ENCODE peak calls at places on chromosomes 16 and 17, in eight cellular contexts. E is neuronal stem cell, X is SK-N-MC, Z is ovary, W is A549, U is substantia nigra, O is suprapubic skin, C is GM23248. Y is an unnamed sample.

GRCh38 chr17:34114174-34114573 is 140.9 kb upstream of the CCL2 start:
- DNase-seq in E (no peak), X (no peak), Z (no peak), W (no peak), U (no peak), O (no peak), C (no peak), Y (no peak)

GRCh38 chr17:3788200-3788599 is 12.8 kb downstream of the ITGAE start:
- DNase-seq in E (no peak), X (no peak), Z (no peak), W (no peak), U (no peak), O (no peak), C (no peak), Y (no peak)

GRCh38 chr16:53428681-53429080 is 5.6 kb upstream of the RBL2 start:
- DNase-seq in E (no peak), X (no peak), Z (no peak), W (no peak), U (no peak), O (no peak), C (no peak), Y (no peak)

GRCh38 chr16:22694887-22695382 is 119.0 kb upstream of the HS3ST2 start:
- DNase-seq in E (no peak), X (no peak), Z (no peak), W (no peak), U (no peak), O (no peak), C (peak; percentile 99), Y (no peak)

GRCh38 chr16:1906052-1906845 is 12.0 kb downstream of the HS3ST6 start:
- DNase-seq in E (no peak), X (no peak), Z (no peak), W (no peak), U (no peak), O (no peak), C (no peak), Y (no peak)

GRCh38 chr17:71032746-71033273 is 863.5 kb downstream of the KCNJ2 start:
- DNase-seq in E (peak; percentile 80), X (no peak), Z (no peak), W (no peak), U (no peak), O (no peak), C (no peak), Y (no peak)

GRCh38 chr17:44359001-44359400 is 4.7 kb downstream of the FAM171A2 start:
- DNase-seq in E (no peak), X (no peak), Z (no peak), W (no peak), U (no peak), O (no peak), C (no peak), Y (no peak)

GRCh38 chr16:68093816-68094613 is 8.8 kb downstream of the NFATC3 start:
- DNase-seq in E (no peak), X (no peak), Z (no peak), W (peak; percentile 34), U (no peak), O (no peak), C (peak; percentile 77), Y (no peak)

GRCh38 chr16:10598157-10598556 is 17.8 kb upstream of the EMP2 start:
- DNase-seq in E (no peak), X (no peak), Z (no peak), W (no peak), U (no peak), O (no peak), C (no peak), Y (no peak)

GRCh38 chr17:41666708-41667279 is 21.9 kb upstream of the EIF1 start:
- DNase-seq in E (peak; percentile 77), X (no peak), Z (peak; percentile 86), W (peak; percentile 84), U (peak; percentile 41), O (peak; percentile 91), C (peak; percentile 82), Y (peak; percentile 87)

GRCh38 chr16:78648517-78648916 is 549.1 kb downstream of the WWOX start:
- DNase-seq in E (no peak), X (no peak), Z (no peak), W (no peak), U (no peak), O (no peak), C (no peak), Y (no peak)

GRCh38 chr17:81052199-81052997 is 17.4 kb downstream of the BAIAP2 start:
- DNase-seq in E (no peak), X (no peak), Z (no peak), W (no peak), U (no peak), O (no peak), C (no peak), Y (no peak)
- H3K27ac ChIP-seq in E (no peak overlapping the region), X (no peak overlapping the region), Z (no peak overlapping the region), W (no peak overlapping the region), U (no peak overlapping the region), O (peak overlapping the region; percentile 66), C (no peak overlapping the region), Y (peak overlapping the region; percentile 84)

DNA sequence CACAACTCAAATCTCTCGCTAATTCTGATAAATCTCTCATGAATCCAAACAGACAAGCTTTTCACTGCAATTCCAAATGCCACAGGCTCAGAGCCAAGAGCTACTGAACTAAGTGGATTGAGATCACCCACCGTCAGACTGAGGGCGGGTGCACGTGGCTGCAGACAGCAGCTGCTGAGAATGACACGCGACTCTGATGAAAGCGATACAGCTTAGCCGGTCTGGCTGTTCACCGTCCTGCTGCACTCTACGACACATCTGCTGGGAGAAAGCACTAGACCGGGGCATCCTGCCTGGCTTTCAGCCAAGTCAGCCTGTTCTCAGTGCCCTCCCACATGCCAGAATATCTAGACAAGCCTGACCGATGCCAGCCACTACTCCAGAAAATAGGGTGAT is 42.6 kb downstream of the KLHDC4 start:
- DNase-seq in E (no peak), X (no peak), Z (no peak), W (no peak), U (peak; percentile 62), O (no peak), C (peak; percentile 79), Y (peak; percentile 79)
- H3K27ac ChIP-seq in E (no peak overlapping the region), X (no peak overlapping the region), Z (no peak overlapping the region), W (no peak overlapping the region), U (no peak overlapping the region), O (no peak overlapping the region), C (no peak overlapping the region), Y (peak overlapping the region; percentile 49)

DNA sequence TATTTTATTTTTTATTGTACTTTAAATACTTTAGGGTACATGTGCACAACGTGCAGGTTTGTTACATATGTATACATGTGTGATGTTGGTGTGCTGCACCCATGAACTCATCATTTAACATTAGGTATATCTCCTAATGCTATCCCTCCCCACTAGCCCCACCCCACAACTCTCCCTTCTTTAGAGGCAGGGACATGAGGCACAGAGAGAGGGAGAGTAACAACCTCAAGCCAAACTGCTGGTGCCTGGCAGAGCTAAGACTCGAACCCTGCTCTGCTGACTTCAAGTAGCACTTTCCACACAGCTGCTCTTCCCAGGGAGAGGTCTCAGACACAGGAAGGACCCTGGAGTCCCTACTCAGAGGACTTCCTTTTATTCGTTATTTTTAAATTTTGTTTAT is 69.4 kb downstream of the WSB1 start:
- DNase-seq in E (no peak), X (no peak), Z (no peak), W (no peak), U (no peak), O (no peak), C (no peak), Y (no peak)
- H3K27ac ChIP-seq in E (no peak overlapping the region), X (no peak overlapping the region), Z (no peak overlapping the region), W (peak overlapping the region; percentile 16), U (no peak overlapping the region), O (no peak overlapping the region), C (peak overlapping the region; percentile 60), Y (no peak overlapping the region)

GRCh38 chr17:17492085-17492484 is 4.1 kb downstream of the RASD1 start:
- DNase-seq in E (no peak), X (no peak), Z (no peak), W (no peak), U (no peak), O (no peak), C (no peak), Y (peak; percentile 19)
- H3K27ac ChIP-seq in E (no peak overlapping the region), X (no peak overlapping the region), Z (no peak overlapping the region), W (no peak overlapping the region), U (no peak overlapping the region), O (peak overlapping the region; percentile 69), C (no peak overlapping the region), Y (no peak overlapping the region)

GRCh38 chr17:39973496-39973895 is 7.1 kb upstream of the PSMD3 start:
- DNase-seq in E (no peak), X (no peak), Z (no peak), W (no peak), U (no peak), O (no peak), C (peak; percentile 75), Y (no peak)

GRCh38 chr17:39971076-39971603 is 8.3 kb downstream of the GSDMA start:
- DNase-seq in E (no peak), X (no peak), Z (no peak), W (no peak), U (no peak), O (no peak), C (no peak), Y (no peak)

GRCh38 chr17:39970157-39970692 is 7.4 kb downstream of the GSDMA start:
- DNase-seq in E (no peak), X (no peak), Z (no peak), W (no peak), U (no peak), O (no peak), C (no peak), Y (no peak)

GRCh38 chr17:39974433-39974832 is 6.2 kb upstream of the PSMD3 start:
- DNase-seq in E (no peak), X (no peak), Z (no peak), W (no peak), U (no peak), O (no peak), C (no peak), Y (no peak)

GRCh38 chr17:39972271-39972670 is 8.3 kb upstream of the PSMD3 start:
- DNase-seq in E (no peak), X (no peak), Z (no peak), W (no peak), U (no peak), O (no peak), C (peak; percentile 50), Y (no peak)
- H3K27ac ChIP-seq in E (no peak overlapping the region), X (no peak overlapping the region), Z (no peak overlapping the region), W (no peak overlapping the region), U (no peak overlapping the region), O (no peak overlapping the region), C (peak overlapping the region; percentile 17), Y (no peak overlapping the region)

GRCh38 chr17:65043802-65044201 is 12.7 kb downstream of the GNA13 start:
- DNase-seq in E (no peak), X (no peak), Z (no peak), W (no peak), U (no peak), O (no peak), C (no peak), Y (no peak)
- H3K27ac ChIP-seq in E (no peak overlapping the region), X (no peak overlapping the region), Z (peak overlapping the region; percentile 27), W (no peak overlapping the region), U (no peak overlapping the region), O (no peak overlapping the region), C (no peak overlapping the region), Y (no peak overlapping the region)

DNA sequence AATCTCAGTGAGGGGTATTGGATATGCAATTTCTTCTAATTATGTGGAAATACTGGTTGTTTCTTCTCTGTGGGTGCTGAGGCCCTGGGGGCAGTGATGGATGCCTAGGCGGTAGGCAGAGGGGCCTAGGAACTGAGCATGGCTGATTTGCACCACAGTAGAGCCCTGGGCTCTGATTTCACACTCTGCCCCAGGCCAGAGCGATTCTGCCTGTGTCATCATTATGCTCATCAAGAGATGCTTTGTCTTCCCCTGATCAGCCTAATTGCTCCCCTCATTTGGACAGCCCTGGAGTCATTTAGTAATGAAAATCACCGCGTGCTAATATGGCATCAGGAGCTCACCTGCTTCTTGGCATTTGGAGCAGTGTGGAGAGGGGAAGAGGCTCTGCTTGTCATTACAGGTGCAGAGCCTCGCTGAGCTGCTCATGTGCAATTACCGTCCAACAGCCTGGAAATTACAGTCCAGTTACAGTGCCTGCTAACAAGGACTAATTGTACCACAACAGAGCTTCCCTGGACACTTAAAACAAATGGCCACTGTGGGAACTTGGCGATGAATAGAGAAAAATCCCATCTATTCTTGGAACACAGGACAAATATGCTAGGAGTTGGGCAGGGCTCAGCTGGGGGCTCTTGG is 157.1 kb upstream of the WSCD1 start:
- DNase-seq in E (no peak), X (no peak), Z (no peak), W (no peak), U (peak; percentile 27), O (no peak), C (no peak), Y (no peak)
- H3K27ac ChIP-seq in E (no peak overlapping the region), X (no peak overlapping the region), Z (no peak overlapping the region), W (no peak overlapping the region), U (peak overlapping the region; percentile 85), O (no peak overlapping the region), C (no peak overlapping the region), Y (peak overlapping the region; percentile 78)